ENCODE peak calls at places on chromosomes 13 and 19, in five cellular contexts. Y is A549, N is K562, R is GM12878, L is H1. P is an unnamed sample.

GRCh38 chr13:31970237-31970930 is 61.2 kb upstream of the FRY start:
- DNase-seq in Y (no peak), N (no peak), R (no peak), L (no peak), P (no peak)

GRCh38 chr13:40676007-40676406 is 9.6 kb upstream of the FOXO1 start:
- DNase-seq in Y (no peak), N (no peak), R (no peak), L (no peak), P (no peak)

GRCh38 chr13:107962209-107962608 is 253.1 kb downstream of the LIG4 start:
- DNase-seq in Y (no peak), N (no peak), R (no peak), L (no peak), P (no peak)

GRCh38 chr13:41107584-41108014 is 25.0 kb downstream of the KBTBD6 start:
- DNase-seq in Y (no peak), N (no peak), R (no peak), L (peak), P (peak)

GRCh38 chr13:99555149-99555548 is 53.9 kb downstream of the TM9SF2 start:
- DNase-seq in Y (no peak), N (no peak), R (no peak), L (no peak), P (peak)

GRCh38 chr13:99307247-99307646 is at the start of gene GPR183:
- DNase-seq in Y (no peak), N (no peak), R (no peak), L (no peak), P (no peak)

GRCh38 chr19:2011169-2011568 is 4.3 kb downstream of the BTBD2 start:
- DNase-seq in Y (no peak), N (no peak), R (no peak), L (no peak), P (no peak)

GRCh38 chr19:18397242-18398202 is at the start of gene LRRC25:
- DNase-seq in Y (no peak), N (peak), R (no peak), L (peak), P (no peak)

GRCh38 chr13:60267498-60268202 is 103.9 kb upstream of the DIAPH3 start:
- DNase-seq in Y (no peak), N (no peak), R (no peak), L (peak), P (no peak)

GRCh38 chr13:100511422-100511821 is 77.2 kb downstream of the GGACT start:
- DNase-seq in Y (no peak), N (no peak), R (no peak), L (no peak), P (no peak)

GRCh38 chr19:17495639-17496265 is 15.7 kb upstream of the PGLS start:
- DNase-seq in Y (no peak), N (no peak), R (no peak), L (no peak), P (no peak)

GRCh38 chr13:75145926-75146325 is 336.0 kb downstream of the TBC1D4 start:
- DNase-seq in Y (no peak), N (no peak), R (no peak), L (no peak), P (no peak)

DNA sequence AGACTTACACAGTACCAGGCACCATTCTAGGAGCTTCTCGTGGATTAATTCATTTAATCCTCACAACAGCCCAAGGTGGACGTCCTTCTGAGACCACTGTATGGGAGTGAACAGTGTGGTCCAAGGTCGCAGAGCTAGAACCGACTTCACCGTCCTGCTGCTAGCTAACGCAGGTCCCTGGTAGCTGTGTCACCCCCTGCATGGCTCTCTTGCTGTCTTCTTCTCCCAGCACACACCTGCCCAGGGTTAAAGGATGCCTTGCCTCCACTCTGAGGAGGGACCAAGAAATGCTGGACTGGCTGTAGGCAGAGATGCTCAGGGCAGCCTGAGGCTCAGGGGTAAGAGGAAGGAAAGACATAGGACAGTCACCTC is 3.0 kb downstream of the AKT2 start:
- DNase-seq in Y (no peak), N (no peak), R (no peak), L (no peak), P (no peak)
- TF ChIP-seq HDAC2 in Y (no peak), N (no peak), R (no peak), L (no peak), P (no peak)

GRCh38 chr19:29517412-29517811 is 8.4 kb upstream of the VSTM2B start:
- DNase-seq in Y (no peak), N (no peak), R (no peak), L (no peak), P (no peak)
- TF ChIP-seq HDAC2 in Y (no peak), N (no peak), R (no peak), L (no peak), P (no peak)

GRCh38 chr13:95707442-95708389 is 30.8 kb downstream of the DNAJC3 start:
- DNase-seq in Y (no peak), N (no peak), R (no peak), L (no peak), P (no peak)

GRCh38 chr13:95707035-95707434 is 30.1 kb downstream of the DNAJC3 start:
- DNase-seq in Y (no peak), N (no peak), R (no peak), L (no peak), P (no peak)

GRCh38 chr13:95708390-95708774 is 31.4 kb downstream of the DNAJC3 start:
- DNase-seq in Y (no peak), N (no peak), R (no peak), L (no peak), P (no peak)

GRCh38 chr13:95709101-95709500 is 32.2 kb downstream of the DNAJC3 start:
- DNase-seq in Y (no peak), N (no peak), R (no peak), L (no peak), P (no peak)

DNA sequence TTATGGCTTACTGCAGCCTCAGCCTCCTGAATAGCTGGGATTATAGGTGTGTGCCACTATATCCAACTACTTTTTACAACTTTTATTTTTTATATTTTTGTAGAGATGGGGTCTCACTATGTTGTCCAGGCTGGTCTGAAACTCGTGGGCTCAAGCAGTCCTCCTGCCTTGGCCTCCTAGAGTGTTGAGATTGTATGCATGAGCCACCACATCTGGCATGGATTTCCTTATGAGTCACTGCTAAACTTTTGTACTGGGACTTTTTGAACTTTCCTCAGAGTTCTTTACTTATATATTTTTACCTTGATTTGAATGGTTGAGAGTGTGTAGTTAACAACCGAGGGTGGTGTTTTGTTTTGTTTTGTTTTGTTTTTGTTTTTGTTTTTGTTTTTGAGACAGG is 33.4 kb downstream of the DNAJC3 start:
- DNase-seq in Y (no peak), N (no peak), R (no peak), L (no peak), P (no peak)
- TF ChIP-seq HDAC2 in Y (no peak), N (no peak), R (no peak), L (no peak), P (no peak)

DNA sequence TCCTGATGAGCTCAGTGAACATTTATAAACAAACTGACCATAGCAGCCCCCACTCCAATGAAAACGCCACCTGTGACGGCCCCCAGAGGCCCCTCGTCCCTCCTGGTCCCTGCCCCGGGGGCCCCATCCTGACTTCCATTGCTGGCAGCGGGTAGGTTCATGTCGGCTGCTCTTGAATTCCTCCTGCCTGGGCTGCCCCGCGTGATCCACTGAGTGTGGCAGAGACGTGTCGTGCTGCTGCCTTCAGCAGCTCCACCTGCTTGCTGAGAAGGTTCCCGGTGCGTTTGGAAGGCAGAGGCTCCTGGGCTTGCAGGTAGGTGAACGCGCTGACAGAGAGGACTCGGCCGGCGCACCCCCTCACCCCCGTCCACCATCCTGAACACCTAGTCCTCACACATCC is 11.6 kb downstream of the C2CD4C start:
- DNase-seq in Y (no peak), N (no peak), R (no peak), L (no peak), P (no peak)
- TF ChIP-seq HDAC2 in Y (no peak), N (no peak), R (no peak), L (no peak), P (no peak)

DNA sequence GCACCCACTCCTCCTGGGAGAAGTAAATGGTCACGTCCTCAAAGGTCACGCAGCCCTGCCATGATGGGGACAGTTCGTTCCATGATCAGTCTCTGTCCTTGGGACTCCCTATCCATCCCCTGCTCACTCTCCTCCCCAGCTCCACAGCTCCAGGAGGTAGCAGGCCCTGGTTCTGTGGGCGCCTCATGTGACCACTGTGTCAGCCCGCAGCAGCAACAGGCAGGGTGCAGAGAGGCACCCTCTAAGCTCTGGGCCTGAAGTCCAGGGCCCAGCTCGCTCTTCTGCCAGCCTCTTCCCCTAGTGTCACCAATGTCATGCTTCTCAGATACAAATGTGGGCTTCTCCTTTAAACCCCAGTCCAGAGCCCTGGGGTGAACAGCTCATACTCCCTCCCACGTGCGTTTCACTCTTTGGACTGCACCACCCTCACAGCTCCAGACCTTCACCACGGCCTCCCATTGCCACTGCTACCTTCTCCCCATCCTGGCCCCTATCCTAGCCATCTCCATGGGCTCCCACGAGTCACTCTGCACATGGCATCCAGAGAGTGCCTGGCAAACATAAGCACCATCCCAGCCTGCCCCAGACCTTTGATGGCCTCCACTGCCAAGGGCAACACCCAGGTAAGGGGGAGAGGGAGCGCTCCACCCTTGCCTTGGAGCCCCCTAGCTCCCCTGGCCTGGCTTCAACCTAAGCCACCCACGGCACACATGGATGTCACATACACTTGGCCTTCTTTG is 2.9 kb downstream of the ZNF792 start:
- DNase-seq in Y (no peak), N (no peak), R (no peak), L (peak), P (no peak)
- TF ChIP-seq HDAC2 in Y (no peak), N (no peak), R (no peak), L (no peak), P (no peak)

GRCh38 chr19:58317481-58318072 is 9.2 kb upstream of the ZSCAN22 start:
- DNase-seq in Y (no peak), N (peak), R (no peak), L (no peak), P (no peak)
- TF ChIP-seq HDAC2 in Y (no peak), N (peak), R (no peak), L (no peak), P (no peak)

GRCh38 chr13:105960326-105960725 is 575.1 kb downstream of the EFNB2 start:
- DNase-seq in Y (no peak), N (no peak), R (no peak), L (no peak), P (no peak)
- TF ChIP-seq HDAC2 in Y (no peak), N (no peak), R (no peak), L (no peak), P (no peak)

DNA sequence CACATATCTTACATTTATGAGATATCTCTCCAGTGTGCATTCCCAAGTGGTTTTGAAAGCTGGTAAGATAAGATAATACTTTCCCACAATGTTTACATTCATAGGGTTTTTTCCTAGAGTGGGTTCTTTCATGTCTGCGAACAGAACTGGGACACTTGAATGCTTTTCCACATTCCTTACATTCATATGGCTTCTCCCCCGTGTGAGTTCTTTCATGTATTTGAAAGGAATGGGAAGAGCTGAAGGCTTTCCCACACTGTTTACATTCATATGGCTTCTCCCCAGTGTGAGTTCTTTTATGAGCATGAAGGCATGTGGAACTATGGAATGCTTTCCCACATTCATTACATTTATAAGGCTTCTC is 19.7 kb downstream of the ZNF433 start:
- DNase-seq in Y (no peak), N (no peak), R (no peak), L (no peak), P (peak)
- TF ChIP-seq HDAC2 in Y (no peak), N (no peak), R (no peak), L (no peak), P (no peak)

GRCh38 chr13:34078334-34078999 is 260.5 kb downstream of the RFC3 start:
- DNase-seq in Y (no peak), N (no peak), R (no peak), L (no peak), P (no peak)

GRCh38 chr13:34076319-34076718 is 258.4 kb downstream of the RFC3 start:
- DNase-seq in Y (no peak), N (no peak), R (no peak), L (no peak), P (no peak)

DNA sequence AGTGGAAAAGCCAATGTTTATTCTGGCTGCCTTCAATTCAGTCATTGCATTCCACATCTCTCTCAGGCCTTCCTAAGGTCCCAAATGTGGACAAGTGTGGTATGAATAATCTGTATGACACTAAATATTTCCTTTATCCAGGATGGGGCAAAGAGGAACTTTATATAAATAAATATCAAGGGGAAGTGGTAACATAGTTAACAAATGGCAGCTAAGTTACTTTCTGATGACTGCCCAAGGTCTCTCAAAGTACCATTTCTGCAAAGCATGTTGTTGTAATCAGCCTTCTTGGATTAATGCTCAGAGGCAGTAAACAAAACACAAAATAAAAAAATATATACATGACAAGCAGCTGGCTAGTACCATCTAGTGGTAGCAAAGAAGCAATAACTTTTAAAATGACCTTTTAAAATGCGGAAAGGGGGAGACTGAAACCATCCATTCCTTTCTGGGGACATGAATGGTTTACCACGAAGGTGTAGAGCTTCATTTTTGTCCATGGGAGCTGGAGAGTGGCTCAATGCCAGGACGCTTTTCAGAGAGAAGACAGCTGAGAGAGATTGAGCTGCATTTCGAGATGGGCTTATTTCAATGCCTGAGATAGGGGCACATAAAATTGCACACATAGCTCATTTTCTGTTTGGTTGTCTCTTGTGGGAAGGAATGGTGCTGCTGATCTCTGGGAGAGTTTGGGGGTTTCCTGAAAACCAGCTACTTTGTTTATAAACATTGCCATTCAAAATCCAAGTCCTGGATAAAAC is 259.2 kb downstream of the RFC3 start:
- DNase-seq in Y (peak), N (no peak), R (no peak), L (no peak), P (peak)
- TF ChIP-seq HDAC2 in Y (no peak), N (no peak), R (no peak), L (no peak), P (no peak)

DNA sequence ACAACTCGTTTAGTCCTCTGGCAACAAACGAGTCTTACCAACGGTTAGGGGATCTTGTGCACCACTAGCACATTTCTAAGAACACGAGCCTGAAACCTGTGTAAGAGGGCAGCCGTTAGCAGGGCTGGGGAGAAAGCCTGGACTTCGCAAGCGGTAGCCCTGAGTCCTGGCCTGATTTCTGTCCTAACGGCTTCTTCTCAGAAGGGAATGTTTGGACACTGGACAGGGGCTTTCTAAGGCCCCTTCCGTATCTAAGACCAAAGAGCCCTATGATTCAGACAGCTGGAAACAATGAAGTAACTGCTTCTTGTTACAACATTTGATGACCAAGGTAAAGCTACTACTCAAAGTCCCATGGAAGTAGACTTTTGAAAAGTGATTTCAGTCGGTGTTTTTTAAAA is 2.2 kb downstream of the ANKRD10 start:
- DNase-seq in Y (no peak), N (no peak), R (no peak), L (no peak), P (peak)
- TF ChIP-seq HDAC2 in Y (no peak), N (no peak), R (no peak), L (no peak), P (no peak)

P was measured in HepG2.